ENCODE peak calls at places on chromosomes 3 and 15, in six cellular contexts. K is T-cell; O is NCI-H748 treated with DMSO at 0.1 percent for 48 hours; M is HTR-8/SVneo; E is stimulated activated CD8-positive, alpha-beta memory T cell treated with anti-CD3 and anti-CD28 coated beads, Interleukin-7, amount 100 ng/mL, for 24 hours; Z is thoracic aorta. A is an unnamed sample.

GRCh38 chr3:171011109-171011508 is 15.4 kb downstream of the SLC2A2 start:
- DNase-seq in K (no peak), M (no peak), E (no peak), Z (no peak), O (no peak), A (no peak)

GRCh38 chr3:58116161-58116955 is 94.4 kb downstream of the DNASE1L3 start:
- DNase-seq in M (no peak), Z (no peak), K (peak), O (no peak), E (no peak), A (no peak)

GRCh38 chr3:31546152-31546551 is 13.4 kb downstream of the STT3B start:
- DNase-seq in M (no peak), E (no peak), Z (no peak), K (no peak), O (no peak), A (no peak)

GRCh38 chr15:92818658-92819311 is 81.3 kb upstream of the CHD2 start:
- DNase-seq in E (no peak), Z (no peak), K (no peak), O (peak), M (no peak), A (no peak)

GRCh38 chr15:98906712-98907083 is 100.9 kb downstream of the PGPEP1L start:
- DNase-seq in O (no peak), Z (no peak), E (no peak), K (no peak), M (no peak), A (no peak)

GRCh38 chr3:52532517-52532837 is 1.2 kb downstream of the NT5DC2 start:
- DNase-seq in E (no peak), K (no peak), Z (no peak), M (peak), O (no peak), A (no peak)

GRCh38 chr3:143084856-143085731 is 34.5 kb upstream of the CHST2 start:
- DNase-seq in Z (no peak), E (no peak), K (no peak), O (no peak), M (peak), A (no peak)

GRCh38 chr15:99566157-99566900 is 545 bp downstream of the MEF2A start:
- DNase-seq in O (no peak), K (no peak), Z (no peak), E (no peak), M (peak), A (no peak)

GRCh38 chr3:14431556-14431927 is 29.1 kb downstream of the SLC6A6 start:
- DNase-seq in Z (no peak), K (no peak), O (no peak), M (no peak), E (no peak), A (no peak)

GRCh38 chr3:15218689-15219088 is 12.6 kb downstream of the CAPN7 start:
- DNase-seq in M (no peak), O (no peak), Z (no peak), K (no peak), E (no peak), A (no peak)

GRCh38 chr3:89098964-89099585 is 8.3 kb upstream of the EPHA3 start:
- DNase-seq in M (peak), E (no peak), K (peak), Z (no peak), O (peak), A (no peak)

GRCh38 chr3:50520849-50521248 is 17.4 kb upstream of the CACNA2D2 start:
- DNase-seq in M (no peak), O (no peak), E (no peak), K (no peak), Z (no peak), A (no peak)

GRCh38 chr3:134708025-134708597 is 57.3 kb upstream of the KY start:
- DNase-seq in E (no peak), M (no peak), Z (no peak), K (no peak), O (no peak), A (no peak)

GRCh38 chr15:67521770-67522568 is 1.0 kb downstream of the C15orf61 start:
- DNase-seq in O (no peak), M (no peak), K (no peak), Z (no peak), E (no peak), A (no peak)

GRCh38 chr3:136249593-136250225 is 431 bp upstream of the PCCB start:
- DNase-seq in K (no peak), Z (no peak), E (no peak), O (no peak), M (no peak), A (no peak)

GRCh38 chr3:69244036-69244435 is 121.6 kb upstream of the LMOD3 start:
- DNase-seq in O (no peak), E (no peak), M (no peak), K (no peak), Z (no peak), A (no peak)

GRCh38 chr15:81914734-81915234 is 131.0 kb downstream of the MEX3B start:
- DNase-seq in E (no peak), K (no peak), M (no peak), Z (no peak), O (peak), A (peak)

GRCh38 chr15:60933914-60934885 is 294.9 kb downstream of the RORA start:
- DNase-seq in M (no peak), Z (no peak), K (peak), E (no peak), O (no peak), A (no peak)

GRCh38 chr3:21484323-21485154 is 266.5 kb downstream of the ZNF385D start:
- DNase-seq in Z (peak), M (peak), O (no peak), K (no peak), E (no peak), A (no peak)

GRCh38 chr3:172063456-172064432 is 24.4 kb downstream of the FNDC3B start:
- DNase-seq in Z (no peak), E (no peak), M (no peak), O (no peak), K (no peak), A (no peak)

GRCh38 chr3:120475722-120476385 is 25.1 kb upstream of the FSTL1 start:
- DNase-seq in O (no peak), E (no peak), Z (no peak), M (no peak), K (no peak), A (no peak)

GRCh38 chr3:57512174-57512573 is 32.0 kb downstream of the DNAH12 start:
- DNase-seq in O (no peak), Z (no peak), M (no peak), K (no peak), E (no peak), A (no peak)

GRCh38 chr3:43785551-43785950 is 94.8 kb downstream of the ABHD5 start:
- DNase-seq in O (no peak), M (no peak), K (no peak), Z (no peak), E (no peak), A (no peak)

GRCh38 chr15:80401471-80401870 is 2.7 kb upstream of the ARNT2 start:
- DNase-seq in K (no peak), Z (no peak), E (no peak), M (no peak), O (no peak), A (no peak)

GRCh38 chr3:129609591-129610169 is 3.2 kb upstream of the PLXND1 start:
- DNase-seq in M (no peak), O (no peak), K (no peak), Z (no peak), E (no peak), A (no peak)

GRCh38 chr3:123385072-123385471 is 63.8 kb downstream of the ADCY5 start:
- DNase-seq in M (no peak), Z (no peak), K (no peak), O (no peak), E (no peak), A (no peak)

GRCh38 chr15:29942144-29942543 is 119.9 kb upstream of the TJP1 start:
- DNase-seq in M (no peak), Z (no peak), K (no peak), O (no peak), E (no peak), A (no peak)

GRCh38 chr3:16134173-16134928 is 40.1 kb upstream of the GALNT15 start:
- DNase-seq in M (no peak), E (no peak), K (no peak), O (no peak), Z (no peak), A (no peak)